ENCODE peak calls at places on chromosomes 5 and 9, in six cellular contexts. Q, T, N, H, K and I are unnamed samples.
A peak's percentile ranks its signal among the peaks of the same experiment; 100 is the strongest.

GRCh38 chr5:94623026-94623425 is 4.6 kb downstream of the SLF1 start:
- DNase-seq in Q (no peak), T (no peak), N (no peak), H (no peak), K (no peak), I (no peak)

GRCh38 chr5:172183881-172184280 is 4.1 kb downstream of the STK10 start:
- DNase-seq in Q (no peak), T (no peak), N (no peak), H (no peak), K (no peak), I (no peak)

GRCh38 chr9:134373953-134374300 is 47.7 kb downstream of the RXRA start:
- DNase-seq in Q (no peak), T (no peak), N (no peak), H (no peak), K (no peak), I (no peak)

GRCh38 chr5:1564182-1564748 is 40.5 kb upstream of the LPCAT1 start:
- DNase-seq in Q (no peak), T (peak; percentile 84), N (no peak), H (peak; percentile 29), K (no peak), I (no peak)

GRCh38 chr5:14449052-14449661 is 132.4 kb upstream of the OTULINL start:
- DNase-seq in Q (peak; percentile 50), T (peak; percentile 99), N (no peak), H (no peak), K (no peak), I (no peak)

GRCh38 chr5:168943485-168943884 is 357.5 kb downstream of the SLIT3 start:
- DNase-seq in Q (no peak), T (no peak), N (no peak), H (no peak), K (no peak), I (no peak)

GRCh38 chr5:91366571-91366970 is 16.5 kb downstream of the ARRDC3 start:
- DNase-seq in Q (no peak), T (peak; percentile 33), N (no peak), H (no peak), K (no peak), I (no peak)

GRCh38 chr5:44933686-44934085 is 124.9 kb downstream of the MRPS30 start:
- DNase-seq in Q (no peak), T (no peak), N (no peak), H (no peak), K (no peak), I (no peak)

GRCh38 chr5:122313001-122313402 is 965 bp downstream of the SNCAIP start:
- DNase-seq in Q (no peak), T (no peak), N (no peak), H (peak; percentile 8), K (no peak), I (no peak)

GRCh38 chr5:65927497-65928340 is 1.3 kb downstream of the ERBIN start:
- DNase-seq in Q (peak; percentile 8), T (peak; percentile 63), N (peak; percentile 39), H (peak; percentile 11), K (peak; percentile 66), I (no peak)

GRCh38 chr9:69549310-69550202 is 122.6 kb downstream of the APBA1 start:
- DNase-seq in Q (no peak), T (peak; percentile 59), N (peak; percentile 53), H (peak; percentile 17), K (peak; percentile 44), I (no peak)

GRCh38 chr9:73149371-73150067 is 2.1 kb upstream of the ANXA1 start:
- DNase-seq in Q (no peak), T (peak; percentile 89), N (no peak), H (no peak), K (no peak), I (no peak)

GRCh38 chr9:5459289-5459829 is 9.0 kb downstream of the CD274 start:
- DNase-seq in Q (no peak), T (no peak), N (no peak), H (no peak), K (no peak), I (no peak)